ENCODE peak calls at places on chromosomes 7 and 10, in five cellular contexts. H is T-helper 2 cell; M is NCI-H446; J is GM04504; W is stimulated activated CD4-positive, alpha-beta T cell treated with anti-CD3 and anti-CD28 coated beads, Interleukin-4, amount 100 ng/mL, for 48 hours. C is an unnamed sample.

GRCh38 chr10:86848747-86849146 is 92.3 kb downstream of the BMPR1A start:
- DNase-seq in H (no peak), M (no peak), J (no peak), W (no peak), C (no peak)

GRCh38 chr7:107939472-107940145 is 48.6 kb downstream of the DLD start:
- DNase-seq in H (no peak), M (peak; percentile 77), J (peak; percentile 82), W (no peak), C (peak; percentile 96)

GRCh38 chr7:138663741-138664710 is 37.1 kb downstream of the SVOPL start:
- DNase-seq in H (no peak), M (no peak), J (no peak), W (no peak), C (no peak)

GRCh38 chr10:50674469-50675254 is 50.9 kb upstream of the SGMS1 start:
- DNase-seq in H (no peak), M (no peak), J (no peak), W (no peak), C (no peak)

GRCh38 chr10:46223064-46223480 is 63.7 kb upstream of the ANTXRL start:
- DNase-seq in H (no peak), M (no peak), J (no peak), W (peak; percentile 18), C (no peak)

GRCh38 chr10:62763155-62763554 is 41.4 kb upstream of the ADO start:
- DNase-seq in H (no peak), M (no peak), J (no peak), W (no peak), C (peak; percentile 4)

GRCh38 chr10:124152139-124152780 is 58.9 kb upstream of the CHST15 start:
- DNase-seq in H (no peak), M (no peak), J (peak; percentile 41), W (no peak), C (peak; percentile 90)

GRCh38 chr10:79082631-79083581 is 14.1 kb downstream of the ZMIZ1 start:
- DNase-seq in H (no peak), M (no peak), J (no peak), W (no peak), C (no peak)

GRCh38 chr10:725786-726185 is 36.3 kb upstream of the DIP2C start:
- DNase-seq in H (no peak), M (no peak), J (no peak), W (no peak), C (peak; percentile 5)

GRCh38 chr7:157044943-157045660 is 34.6 kb upstream of the MNX1 start:
- DNase-seq in H (no peak), M (no peak), J (no peak), W (no peak), C (no peak)

GRCh38 chr10:52353960-52354394 is 39.9 kb downstream of the DKK1 start:
- DNase-seq in H (no peak), M (no peak), J (peak; percentile 80), W (no peak), C (peak; percentile 54)

GRCh38 chr7:41910916-41911315 is 208.0 kb upstream of the INHBA start:
- DNase-seq in H (no peak), M (no peak), J (no peak), W (no peak), C (peak; percentile 48)

GRCh38 chr10:2144584-2144983 is 407.3 kb upstream of the ADARB2 start:
- DNase-seq in H (no peak), M (no peak), J (no peak), W (no peak), C (no peak)

GRCh38 chr10:27413387-27413786 is 90.7 kb upstream of the RAB18 start:
- DNase-seq in H (no peak), M (no peak), J (no peak), W (no peak), C (no peak)

GRCh38 chr7:152516216-152516615 is 80.4 kb upstream of the KMT2C start:
- DNase-seq in H (no peak), M (no peak), J (no peak), W (no peak), C (no peak)

GRCh38 chr10:69078311-69078710 is 9.6 kb upstream of the SRGN start:
- DNase-seq in H (no peak), M (no peak), J (no peak), W (no peak), C (no peak)

GRCh38 chr10:3263747-3264146 is 91.2 kb upstream of the PITRM1 start:
- DNase-seq in H (no peak), M (no peak), J (no peak), W (no peak), C (no peak)

GRCh38 chr10:24333736-24334135 is 124.8 kb downstream of the KIAA1217 start:
- DNase-seq in H (no peak), M (no peak), J (no peak), W (no peak), C (peak; percentile 89)

GRCh38 chr7:142811154-142811737 is 40.5 kb downstream of the PRSS2 start:
- DNase-seq in H (no peak), M (peak; percentile 20), J (peak; percentile 8), W (no peak), C (peak; percentile 67)

GRCh38 chr7:47556511-47557180 is 25.3 kb downstream of the TNS3 start:
- DNase-seq in H (no peak), M (no peak), J (no peak), W (no peak), C (no peak)

GRCh38 chr7:507623-508305 is 11.9 kb downstream of the PDGFA start:
- DNase-seq in H (no peak), M (no peak), J (no peak), W (no peak), C (no peak)

GRCh38 chr7:94650137-94650536 is 5.8 kb downstream of the SGCE start:
- DNase-seq in H (no peak), M (no peak), J (no peak), W (no peak), C (no peak)

GRCh38 chr10:71372882-71373495 is 23.7 kb upstream of the CDH23 start:
- DNase-seq in H (no peak), M (no peak), J (no peak), W (no peak), C (no peak)